ENCODE peak calls at places on chromosome 16, in four cellular contexts. One of them, this sample, is unnamed. For H3K79me2 and H3K27me3, the result is how much of the 10 kb centered on the place peaks cover.

GRCh38 chr16:79662673-79663313 is 62.3 kb upstream of the MAF start:
- DNase-seq in fibroblast of lung: no peak
- DNase-seq in hepatocyte: no peak
- DNase-seq in SK-N-SH: no peak
- DNase-seq in this sample: no peak

GRCh38 chr16:2535644-2536021 is 2.2 kb upstream of the PDPK1 start:
- DNase-seq in fibroblast of lung: peak
- DNase-seq in hepatocyte: peak
- DNase-seq in SK-N-SH: no peak
- DNase-seq in this sample: no peak

GRCh38 chr16:50718061-50718760 is 23.7 kb upstream of the CYLD start:
- DNase-seq in fibroblast of lung: no peak
- DNase-seq in hepatocyte: no peak
- DNase-seq in SK-N-SH: peak
- DNase-seq in this sample: no peak

GRCh38 chr16:79485020-79485419 is 115.5 kb downstream of the MAF start:
- DNase-seq in fibroblast of lung: no peak
- DNase-seq in hepatocyte: no peak
- DNase-seq in SK-N-SH: no peak
- DNase-seq in this sample: no peak

GRCh38 chr16:50304467-50305440 is 38.4 kb downstream of the ADCY7 start:
- DNase-seq in fibroblast of lung: no peak
- DNase-seq in hepatocyte: no peak
- DNase-seq in SK-N-SH: peak
- DNase-seq in this sample: no peak

GRCh38 chr16:85846461-85846860 is 47.0 kb downstream of the COX4I1 start:
- DNase-seq in fibroblast of lung: no peak
- DNase-seq in hepatocyte: no peak
- DNase-seq in SK-N-SH: no peak
- DNase-seq in this sample: no peak

GRCh38 chr16:78259883-78260282 is 160.4 kb downstream of the WWOX start:
- DNase-seq in fibroblast of lung: no peak
- DNase-seq in hepatocyte: peak
- DNase-seq in SK-N-SH: no peak
- DNase-seq in this sample: no peak

GRCh38 chr16:66205287-66206167 is 161.0 kb upstream of the CDH5 start:
- DNase-seq in fibroblast of lung: no peak
- DNase-seq in hepatocyte: no peak
- DNase-seq in SK-N-SH: no peak
- DNase-seq in this sample: peak

GRCh38 chr16:50462793-50463507 is 85.2 kb upstream of the NKD1 start:
- DNase-seq in fibroblast of lung: no peak
- DNase-seq in hepatocyte: no peak
- DNase-seq in SK-N-SH: peak
- DNase-seq in this sample: no peak

GRCh38 chr16:27748868-27749546 is 199.1 kb downstream of the KATNIP start:
- DNase-seq in fibroblast of lung: peak
- DNase-seq in hepatocyte: peak
- DNase-seq in SK-N-SH: no peak
- DNase-seq in this sample: peak

GRCh38 chr16:68252383-68252782 is 7.2 kb downstream of the PLA2G15 start:
- DNase-seq in fibroblast of lung: no peak
- DNase-seq in hepatocyte: no peak
- DNase-seq in SK-N-SH: no peak
- DNase-seq in this sample: no peak

GRCh38 chr16:85984947-85985451 is 86.0 kb downstream of the IRF8 start:
- DNase-seq in fibroblast of lung: no peak
- DNase-seq in hepatocyte: peak
- DNase-seq in SK-N-SH: no peak
- DNase-seq in this sample: no peak

GRCh38 chr16:78742501-78743283 is 643.2 kb downstream of the WWOX start:
- DNase-seq in fibroblast of lung: peak
- DNase-seq in hepatocyte: peak
- DNase-seq in SK-N-SH: no peak
- DNase-seq in this sample: no peak

GRCh38 chr16:18783430-18784341 is 6.4 kb downstream of the RPS15A start:
- DNase-seq in fibroblast of lung: no peak
- DNase-seq in hepatocyte: no peak
- DNase-seq in SK-N-SH: no peak
- DNase-seq in this sample: peak

DNA sequence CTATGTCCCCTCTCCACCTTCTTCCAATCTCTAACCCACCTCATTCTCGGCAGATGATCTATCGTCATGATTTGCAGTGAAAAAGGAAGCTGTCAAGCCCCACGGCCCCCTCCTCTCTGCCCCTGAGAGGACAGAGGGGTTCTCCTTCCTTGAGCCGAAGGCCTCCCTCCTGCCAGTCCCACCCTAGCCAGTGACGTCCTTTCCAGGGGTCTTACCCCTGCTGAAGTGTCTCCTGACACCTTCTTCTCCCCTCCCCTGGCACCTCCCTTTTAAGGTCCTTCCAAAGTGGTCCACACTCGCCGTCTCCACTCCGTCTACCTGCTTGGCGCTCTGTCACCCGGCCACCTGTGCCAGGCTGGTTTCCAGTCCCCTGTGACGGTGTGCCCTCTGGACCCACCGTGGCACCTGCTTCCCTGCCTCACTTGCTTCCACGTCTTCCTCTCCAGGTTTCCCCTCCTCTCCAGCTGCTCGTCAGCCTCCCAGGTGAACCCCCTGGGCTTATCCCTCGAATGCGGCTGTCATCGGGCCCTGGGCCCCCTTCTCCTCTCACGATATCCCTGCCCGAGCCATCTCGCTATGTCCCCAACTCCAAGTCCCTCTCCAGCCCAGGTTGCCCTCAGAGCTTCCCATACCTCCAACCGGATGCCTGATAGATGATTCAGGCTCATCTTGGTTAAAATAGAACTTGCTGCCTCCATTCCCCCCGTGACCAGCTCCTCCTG is 5.7 kb downstream of the CCDC102A start:
- DNase-seq in fibroblast of lung: no peak
- DNase-seq in hepatocyte: no peak
- DNase-seq in SK-N-SH: peak
- DNase-seq in this sample: no peak
- H3K27ac ChIP-seq in fibroblast of lung: no peak
- H3K27ac ChIP-seq in hepatocyte: peak
- H3K27ac ChIP-seq in SK-N-SH: no peak
- H3K27ac ChIP-seq in this sample: peak

DNA sequence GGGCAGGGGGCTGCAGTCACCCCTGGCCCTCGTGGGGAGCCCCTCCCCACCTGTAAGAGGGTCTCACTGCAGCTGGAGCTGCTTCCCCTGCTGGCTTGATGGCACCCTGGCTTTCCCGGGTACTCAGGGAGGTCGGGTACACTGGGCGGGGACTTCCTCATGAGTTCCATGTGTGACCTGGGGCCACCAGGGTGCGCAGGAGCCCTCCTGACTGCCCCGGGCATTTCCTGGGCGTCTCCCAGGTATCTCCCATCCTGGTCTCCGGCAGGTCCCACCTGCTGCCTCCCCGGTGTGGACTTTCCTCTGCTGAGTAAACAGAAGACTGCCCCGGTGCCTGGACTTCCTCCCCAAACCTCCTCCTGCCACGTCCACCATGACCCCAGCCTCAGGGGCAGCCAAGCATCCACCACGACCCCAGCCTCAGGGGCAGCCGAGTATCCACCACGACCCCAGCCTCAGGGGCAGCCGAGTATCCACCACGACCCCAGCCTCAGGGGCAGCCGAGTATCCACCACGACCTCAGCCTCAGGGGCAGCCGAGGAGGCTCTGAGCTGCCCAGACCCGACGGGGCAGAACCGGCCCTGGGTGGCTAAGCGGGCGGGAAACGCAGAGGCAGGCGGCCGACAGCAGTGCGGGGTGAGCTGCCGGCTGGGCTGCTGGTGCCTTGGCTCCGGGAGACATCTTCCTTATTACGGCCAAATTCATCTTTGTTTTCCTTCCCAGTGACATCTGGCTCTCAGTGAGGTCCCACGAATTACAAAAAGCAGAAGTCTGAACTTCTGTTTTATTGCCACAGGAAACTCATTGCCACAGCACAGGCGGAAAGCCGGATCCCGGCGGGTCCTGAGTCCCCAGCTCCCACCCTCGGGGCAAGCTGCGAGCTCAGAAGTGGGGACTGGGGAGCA is 40.7 kb downstream of the CBFA2T3 start:
- DNase-seq in fibroblast of lung: no peak
- DNase-seq in hepatocyte: no peak
- DNase-seq in SK-N-SH: no peak
- DNase-seq in this sample: peak
- H3K79me2 ChIP-seq in fibroblast of lung: under half
- H3K79me2 ChIP-seq in hepatocyte: under half
- H3K79me2 ChIP-seq in SK-N-SH: under half
- H3K79me2 ChIP-seq in this sample: under half

DNA sequence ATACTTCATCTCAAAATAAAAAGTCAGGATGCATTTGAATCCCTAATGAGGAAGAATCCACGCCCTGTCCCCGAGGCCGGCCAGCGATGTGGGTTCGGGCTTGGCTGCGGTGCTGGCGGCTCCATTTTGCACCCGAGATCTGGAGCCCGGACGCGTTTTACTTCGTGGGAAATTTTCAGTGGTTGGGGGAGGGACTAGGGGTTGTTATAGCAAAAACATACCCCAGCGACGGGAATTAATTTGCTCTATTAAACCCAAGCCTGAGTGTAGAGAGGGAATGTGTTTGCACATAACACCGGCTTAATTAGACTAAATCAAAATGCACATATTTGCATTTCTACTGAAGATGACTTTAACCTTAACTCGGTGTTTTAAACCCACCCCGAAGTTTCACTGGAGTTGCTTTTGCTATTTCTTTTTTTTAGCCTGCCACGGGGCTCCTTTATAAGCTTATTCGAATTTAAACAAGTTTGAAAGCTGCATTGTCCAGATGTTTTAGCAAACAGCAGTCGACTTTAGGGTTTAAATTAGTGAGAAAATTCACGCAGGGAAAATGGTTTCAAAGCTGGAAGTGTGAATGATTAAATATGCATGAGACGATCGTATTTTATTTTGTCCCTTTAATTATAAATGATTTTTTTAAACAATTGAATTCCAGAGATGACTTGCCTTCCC is 4.9 kb downstream of the IRX5 start:
- DNase-seq in fibroblast of lung: peak
- DNase-seq in hepatocyte: no peak
- DNase-seq in SK-N-SH: no peak
- DNase-seq in this sample: no peak
- H3K27me3 ChIP-seq in fibroblast of lung: half or more
- H3K27me3 ChIP-seq in hepatocyte: half or more
- H3K27me3 ChIP-seq in SK-N-SH: under half
- H3K27me3 ChIP-seq in this sample: under half

GRCh38 chr16:14240964-14241363 is 169.8 kb downstream of the MRTFB start:
- DNase-seq in fibroblast of lung: no peak
- DNase-seq in hepatocyte: no peak
- DNase-seq in SK-N-SH: no peak
- DNase-seq in this sample: no peak

GRCh38 chr16:14241631-14242030 is 170.5 kb downstream of the MRTFB start:
- DNase-seq in fibroblast of lung: no peak
- DNase-seq in hepatocyte: no peak
- DNase-seq in SK-N-SH: no peak
- DNase-seq in this sample: no peak

GRCh38 chr16:14240216-14240843 is 169.2 kb downstream of the MRTFB start:
- DNase-seq in fibroblast of lung: peak
- DNase-seq in hepatocyte: peak
- DNase-seq in SK-N-SH: no peak
- DNase-seq in this sample: no peak

GRCh38 chr16:14244344-14245010 is 173.4 kb downstream of the MRTFB start:
- DNase-seq in fibroblast of lung: peak
- DNase-seq in hepatocyte: no peak
- DNase-seq in SK-N-SH: no peak
- DNase-seq in this sample: no peak

DNA sequence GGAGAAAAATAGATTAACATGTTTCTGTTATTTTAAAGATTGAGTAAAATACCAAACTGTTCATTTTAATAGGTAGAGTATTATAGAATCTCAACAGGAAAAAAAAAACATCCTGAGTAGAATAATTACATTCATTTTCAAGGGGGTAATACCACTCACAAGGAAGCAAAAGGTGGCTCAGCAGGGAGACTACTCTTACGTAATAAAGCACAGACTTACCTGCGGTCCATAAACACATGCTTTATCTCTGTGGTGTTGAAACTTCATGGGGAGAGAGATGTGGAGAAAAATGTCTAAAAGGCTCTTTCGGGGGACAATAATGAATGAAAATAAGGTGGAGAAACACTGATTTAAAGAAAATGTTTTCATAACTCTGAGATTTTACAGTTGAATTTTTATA is 171.7 kb downstream of the MRTFB start:
- DNase-seq in fibroblast of lung: no peak
- DNase-seq in hepatocyte: no peak
- DNase-seq in SK-N-SH: no peak
- DNase-seq in this sample: no peak
- H3K27ac ChIP-seq in fibroblast of lung: no peak
- H3K27ac ChIP-seq in hepatocyte: no peak
- H3K27ac ChIP-seq in SK-N-SH: no peak
- H3K27ac ChIP-seq in this sample: no peak

This sample was measured in Karpas-422.